ENCODE peak calls at places on chromosome 9, in ten cellular contexts. O is naive thymus-derived CD8-positive, alpha-beta T cell; F is left ventricle myocardium superior; U is naive thymus-derived CD4-positive, alpha-beta T cell; H is foreskin keratinocyte; M is mucosa of descending colon; W is activated CD8-positive, alpha-beta T cell treated with anti-CD3 and anti-CD28 coated beads, Interleukin-2, amount 10 ng/mL, durations not matched to agents 7 days and 5 days; Q is T-helper 17 cell; G is sciatic nerve; S is upper lobe of left lung. I is an unnamed sample.

GRCh38 chr9:91120200-91120599 is 241.5 kb downstream of the AUH start:
- ATAC-seq in O (no peak), F (no peak), U (no peak), H (no peak), M (no peak), W (no peak), Q (no peak), G (no peak), S (no peak), I (no peak)

GRCh38 chr9:32344551-32345182 is 39.8 kb upstream of the ACO1 start:
- ATAC-seq in O (no peak), F (no peak), U (peak), H (peak), M (peak), W (peak), Q (peak), G (no peak), S (no peak), I (peak)

GRCh38 chr9:134644715-134645606 is 3.4 kb downstream of the COL5A1 start:
- ATAC-seq in O (no peak), F (peak), U (no peak), H (peak), M (peak), W (no peak), Q (no peak), G (peak), S (peak), I (no peak)

GRCh38 chr9:76159288-76159926 is 234.8 kb downstream of the RFK start:
- ATAC-seq in O (no peak), F (no peak), U (no peak), H (no peak), M (no peak), W (no peak), Q (no peak), G (no peak), S (no peak), I (no peak)

GRCh38 chr9:75087279-75087823 is 604 bp downstream of the NMRK1 start:
- ATAC-seq in O (no peak), F (no peak), U (no peak), H (no peak), M (peak), W (no peak), Q (no peak), G (peak), S (peak), I (no peak)

GRCh38 chr9:15485836-15486678 is 24.7 kb downstream of the PSIP1 start:
- ATAC-seq in O (peak), F (no peak), U (peak), H (peak), M (no peak), W (no peak), Q (peak), G (no peak), S (no peak), I (peak)

GRCh38 chr9:136437839-136438547 is 1.7 kb downstream of the INPP5E start:
- ATAC-seq in O (no peak), F (no peak), U (no peak), H (no peak), M (no peak), W (no peak), Q (peak), G (no peak), S (no peak), I (no peak)

GRCh38 chr9:14251146-14252071 is 62.5 kb downstream of the NFIB start:
- ATAC-seq in O (no peak), F (peak), U (no peak), H (peak), M (peak), W (no peak), Q (no peak), G (peak), S (peak), I (no peak)

GRCh38 chr9:120768870-120769269 is 24.3 kb downstream of the FBXW2 start:
- ATAC-seq in O (no peak), F (no peak), U (no peak), H (no peak), M (no peak), W (peak), Q (no peak), G (no peak), S (no peak), I (no peak)

GRCh38 chr9:32508728-32509127 is 17.3 kb downstream of the RIGI start:
- ATAC-seq in O (no peak), F (no peak), U (no peak), H (no peak), M (no peak), W (no peak), Q (no peak), G (no peak), S (no peak), I (no peak)

GRCh38 chr9:116287721-116288120 is 134.1 kb downstream of the PAPPA start:
- ATAC-seq in O (no peak), F (no peak), U (no peak), H (no peak), M (no peak), W (no peak), Q (no peak), G (no peak), S (no peak), I (no peak)

I was measured in activated CD4-positive, CD25-positive, alpha-beta regulatory T cell treated with anti-CD3 and anti-CD28 coated beads, Interleukin-2, amount 50 U/mL, for 24 hours.